ENCODE peak calls at places on chromosomes 7 and 10, in five cellular contexts. One of them, this sample, is unnamed.

GRCh38 chr7:137443616-137444015 is 100.1 kb upstream of the PTN start:
- DNase-seq in activated T-helper 1 cell treated with anti-CD3 and anti-CD28 coated beads, Interleukin-2, amount 50 U/mL, for 16 hours: no peak
- DNase-seq in GM23338: no peak
- DNase-seq in NCI-H2081: no peak
- DNase-seq in NCI-H1092 treated with DMSO at 0.1 percent for 48 hours: no peak
- DNase-seq in this sample: no peak

GRCh38 chr7:86301301-86301700 is 342.4 kb upstream of the GRM3 start:
- DNase-seq in GM23338: peak; percentile 59
- DNase-seq in activated T-helper 1 cell treated with anti-CD3 and anti-CD28 coated beads, Interleukin-2, amount 50 U/mL, for 16 hours: no peak
- DNase-seq in NCI-H2081: no peak
- DNase-seq in NCI-H1092 treated with DMSO at 0.1 percent for 48 hours: no peak
- DNase-seq in this sample: no peak

GRCh38 chr7:74343281-74344127 is 54.3 kb downstream of the CLIP2 start:
- DNase-seq in activated T-helper 1 cell treated with anti-CD3 and anti-CD28 coated beads, Interleukin-2, amount 50 U/mL, for 16 hours: no peak
- DNase-seq in GM23338: no peak
- DNase-seq in NCI-H1092 treated with DMSO at 0.1 percent for 48 hours: no peak
- DNase-seq in NCI-H2081: no peak
- DNase-seq in this sample: no peak

GRCh38 chr10:26662864-26663263 is 34.6 kb upstream of the PDSS1 start:
- DNase-seq in NCI-H1092 treated with DMSO at 0.1 percent for 48 hours: no peak
- DNase-seq in GM23338: no peak
- DNase-seq in activated T-helper 1 cell treated with anti-CD3 and anti-CD28 coated beads, Interleukin-2, amount 50 U/mL, for 16 hours: no peak
- DNase-seq in NCI-H2081: no peak
- DNase-seq in this sample: no peak

GRCh38 chr10:103800789-103801540 is 54.4 kb downstream of the SH3PXD2A start:
- DNase-seq in GM23338: no peak
- DNase-seq in NCI-H2081: no peak
- DNase-seq in NCI-H1092 treated with DMSO at 0.1 percent for 48 hours: no peak
- DNase-seq in activated T-helper 1 cell treated with anti-CD3 and anti-CD28 coated beads, Interleukin-2, amount 50 U/mL, for 16 hours: peak; percentile 10
- DNase-seq in this sample: no peak

GRCh38 chr10:69088471-69088769 is 517 bp downstream of the SRGN start:
- DNase-seq in activated T-helper 1 cell treated with anti-CD3 and anti-CD28 coated beads, Interleukin-2, amount 50 U/mL, for 16 hours: no peak
- DNase-seq in NCI-H2081: no peak
- DNase-seq in GM23338: no peak
- DNase-seq in NCI-H1092 treated with DMSO at 0.1 percent for 48 hours: no peak
- DNase-seq in this sample: no peak

GRCh38 chr7:42735081-42735480 is 176.8 kb downstream of the C7orf25 start:
- DNase-seq in activated T-helper 1 cell treated with anti-CD3 and anti-CD28 coated beads, Interleukin-2, amount 50 U/mL, for 16 hours: no peak
- DNase-seq in NCI-H2081: no peak
- DNase-seq in NCI-H1092 treated with DMSO at 0.1 percent for 48 hours: no peak
- DNase-seq in GM23338: no peak
- DNase-seq in this sample: no peak

GRCh38 chr7:156766666-156767065 is 126.1 kb downstream of the RNF32 start:
- DNase-seq in NCI-H1092 treated with DMSO at 0.1 percent for 48 hours: no peak
- DNase-seq in activated T-helper 1 cell treated with anti-CD3 and anti-CD28 coated beads, Interleukin-2, amount 50 U/mL, for 16 hours: no peak
- DNase-seq in GM23338: no peak
- DNase-seq in NCI-H2081: no peak
- DNase-seq in this sample: no peak

GRCh38 chr7:155209920-155210319 is 87.8 kb upstream of the INSIG1 start:
- DNase-seq in NCI-H1092 treated with DMSO at 0.1 percent for 48 hours: no peak
- DNase-seq in GM23338: no peak
- DNase-seq in activated T-helper 1 cell treated with anti-CD3 and anti-CD28 coated beads, Interleukin-2, amount 50 U/mL, for 16 hours: no peak
- DNase-seq in NCI-H2081: no peak
- DNase-seq in this sample: no peak